ENCODE peak calls at places on chromosomes 7 and 10, in nine cellular contexts. R is activated CD4-positive, alpha-beta T cell treated with anti-CD3 and anti-CD28 coated beads, Interleukin-2, amount 10 ng/mL, durations not matched to agents 7 days and 5 days; V is RKO; F is activated naive CD8-positive, alpha-beta T cell treated with anti-CD3 and anti-CD28 coated beads for 36 hours; Y is activated CD8-positive, alpha-beta memory T cell treated with anti-CD3 and anti-CD28 coated beads for 48 hours; L is activated T-cell treated with anti-CD3 and anti-CD28 coated beads for 48 hours; K is kidney epithelial cell; M is NCI-H1092 treated with DMSO at 0.1 percent for 48 hours; P is GM13977. W is an unnamed sample.

GRCh38 chr7:37590824-37591223 is 92.7 kb upstream of the GPR141 start:
- DNase-seq in R (no peak), V (no peak), F (no peak), Y (no peak), L (no peak), K (no peak), M (no peak), P (no peak), W (no peak)

GRCh38 chr10:80204801-80205477 is 398 bp downstream of the ANXA11 start:
- DNase-seq in R (no peak), V (peak), F (peak), Y (no peak), L (no peak), K (no peak), M (no peak), P (peak), W (no peak)

GRCh38 chr7:141356096-141356495 is 195.1 kb upstream of the AGK start:
- DNase-seq in R (no peak), V (no peak), F (no peak), Y (no peak), L (no peak), K (no peak), M (no peak), P (no peak), W (no peak)

GRCh38 chr10:60868946-60869345 is 75.0 kb downstream of the RHOBTB1 start:
- DNase-seq in R (no peak), V (no peak), F (no peak), Y (no peak), L (no peak), K (no peak), M (no peak), P (no peak), W (no peak)

GRCh38 chr10:68734349-68734748 is 13.3 kb downstream of the CCAR1 start:
- DNase-seq in R (no peak), V (no peak), F (no peak), Y (no peak), L (no peak), K (no peak), M (no peak), P (no peak), W (no peak)

GRCh38 chr10:27188259-27188658 is 33.1 kb downstream of the MASTL start:
- DNase-seq in R (no peak), V (no peak), F (no peak), Y (no peak), L (no peak), K (no peak), M (no peak), P (no peak), W (no peak)

GRCh38 chr10:77692782-77693181 is 55.2 kb upstream of the KCNMA1 start:
- DNase-seq in R (no peak), V (no peak), F (no peak), Y (no peak), L (no peak), K (peak), M (peak), P (no peak), W (no peak)

GRCh38 chr7:47100815-47101435 is 481.0 kb downstream of the TNS3 start:
- DNase-seq in R (no peak), V (peak), F (no peak), Y (no peak), L (no peak), K (no peak), M (peak), P (no peak), W (peak)

GRCh38 chr10:129725890-129726631 is 238.0 kb downstream of the EBF3 start:
- DNase-seq in R (no peak), V (no peak), F (no peak), Y (no peak), L (no peak), K (no peak), M (no peak), P (no peak), W (no peak)

GRCh38 chr7:82335927-82336326 is 107.7 kb downstream of the CACNA2D1 start:
- DNase-seq in R (no peak), V (no peak), F (no peak), Y (no peak), L (no peak), K (peak), M (peak), P (no peak), W (peak)

GRCh38 chr7:143145-143751 is 49.1 kb upstream of the FAM20C start:
- DNase-seq in R (no peak), V (no peak), F (no peak), Y (no peak), L (no peak), K (no peak), M (no peak), P (no peak), W (no peak)

GRCh38 chr10:104811166-104811565 is 170.1 kb downstream of the SORCS3 start:
- DNase-seq in R (no peak), V (no peak), F (no peak), Y (no peak), L (no peak), K (no peak), M (no peak), P (no peak), W (no peak)

GRCh38 chr10:81820418-81820817 is 54.6 kb upstream of the NRG3 start:
- DNase-seq in R (no peak), V (peak), F (no peak), Y (no peak), L (no peak), K (peak), M (no peak), P (no peak), W (no peak)

GRCh38 chr7:102220929-102221850 is 65.5 kb upstream of the SH2B2 start:
- DNase-seq in R (no peak), V (no peak), F (no peak), Y (no peak), L (no peak), K (peak), M (no peak), P (no peak), W (peak)

GRCh38 chr7:20484366-20484765 is 131.1 kb upstream of the ABCB5 start:
- DNase-seq in R (no peak), V (no peak), F (no peak), Y (no peak), L (no peak), K (no peak), M (no peak), P (no peak), W (no peak)

GRCh38 chr10:132141526-132142395 is 45.0 kb upstream of the DPYSL4 start:
- DNase-seq in R (no peak), V (no peak), F (no peak), Y (no peak), L (no peak), K (no peak), M (no peak), P (no peak), W (no peak)

GRCh38 chr10:124725171-124725631 is 19.0 kb downstream of the FAM53B start:
- DNase-seq in R (no peak), V (no peak), F (no peak), Y (no peak), L (no peak), K (no peak), M (no peak), P (no peak), W (no peak)

GRCh38 chr7:3063016-3063753 is 19.5 kb upstream of the CARD11 start:
- DNase-seq in R (peak), V (no peak), F (peak), Y (peak), L (peak), K (no peak), M (no peak), P (peak), W (no peak)

GRCh38 chr7:26508917-26509316 is 217.3 kb downstream of the SNX10 start:
- DNase-seq in R (no peak), V (no peak), F (no peak), Y (no peak), L (no peak), K (no peak), M (peak), P (no peak), W (no peak)

GRCh38 chr7:2614646-2615330 is 17.0 kb upstream of the TTYH3 start:
- DNase-seq in R (no peak), V (no peak), F (no peak), Y (no peak), L (no peak), K (no peak), M (peak), P (no peak), W (no peak)

GRCh38 chr10:124429576-124429975 is 10.9 kb upstream of the OAT start:
- DNase-seq in R (no peak), V (no peak), F (no peak), Y (no peak), L (no peak), K (no peak), M (no peak), P (no peak), W (no peak)

GRCh38 chr10:104642311-104643022 is 1.4 kb downstream of the SORCS3 start:
- DNase-seq in R (peak), V (no peak), F (peak), Y (no peak), L (peak), K (no peak), M (no peak), P (peak), W (peak)

GRCh38 chr10:69687396-69687795 is 57.3 kb downstream of the FAM241B start:
- DNase-seq in R (no peak), V (no peak), F (no peak), Y (no peak), L (no peak), K (no peak), M (no peak), P (no peak), W (no peak)

GRCh38 chr7:128725524-128725923 is 13.6 kb upstream of the CALU start:
- DNase-seq in R (no peak), V (no peak), F (no peak), Y (no peak), L (no peak), K (no peak), M (no peak), P (no peak), W (no peak)

GRCh38 chr10:90862908-90863514 is 5.2 kb upstream of the HTR7 start:
- DNase-seq in R (no peak), V (peak), F (no peak), Y (no peak), L (no peak), K (no peak), M (no peak), P (peak), W (no peak)

W was measured in astrocyte of the cerebellum.